ENCODE peak calls at places on chromosomes 1 and 21, in seven cellular contexts. One of them, this sample, is unnamed.

GRCh38 chr1:158121604-158122254 is 59.0 kb upstream of the CD1D start:
- DNase-seq in ELR: peak; percentile 72
- DNase-seq in AG08396: no peak
- DNase-seq in COLO829: peak; percentile 40
- DNase-seq in NCI-H345: peak; percentile 18
- DNase-seq in T-helper 2 cell: no peak
- DNase-seq in stimulated activated CD4-positive, alpha-beta T cell treated with anti-CD3 and anti-CD28 coated beads, Interleukin-4, amount 100 ng/mL, for 4 hours: peak; percentile 13
- DNase-seq in this sample: no peak

GRCh38 chr1:29445330-29445729 is 209.0 kb downstream of the PTPRU start:
- DNase-seq in ELR: no peak
- DNase-seq in T-helper 2 cell: no peak
- DNase-seq in NCI-H345: no peak
- DNase-seq in COLO829: no peak
- DNase-seq in stimulated activated CD4-positive, alpha-beta T cell treated with anti-CD3 and anti-CD28 coated beads, Interleukin-4, amount 100 ng/mL, for 4 hours: no peak
- DNase-seq in AG08396: no peak
- DNase-seq in this sample: no peak

GRCh38 chr1:160108888-160109662 is 6.5 kb upstream of the ATP1A2 start:
- DNase-seq in ELR: peak; percentile 70
- DNase-seq in AG08396: peak; percentile 52
- DNase-seq in stimulated activated CD4-positive, alpha-beta T cell treated with anti-CD3 and anti-CD28 coated beads, Interleukin-4, amount 100 ng/mL, for 4 hours: peak; percentile 36
- DNase-seq in COLO829: peak; percentile 86
- DNase-seq in T-helper 2 cell: no peak
- DNase-seq in NCI-H345: no peak
- DNase-seq in this sample: no peak

GRCh38 chr1:7948950-7949349 is 8.3 kb upstream of the TNFRSF9 start:
- DNase-seq in ELR: peak; percentile 89
- DNase-seq in COLO829: no peak
- DNase-seq in T-helper 2 cell: no peak
- DNase-seq in stimulated activated CD4-positive, alpha-beta T cell treated with anti-CD3 and anti-CD28 coated beads, Interleukin-4, amount 100 ng/mL, for 4 hours: peak; percentile 49
- DNase-seq in AG08396: peak; percentile 82
- DNase-seq in NCI-H345: no peak
- DNase-seq in this sample: no peak

GRCh38 chr1:40708750-40709099 is 17.2 kb downstream of the NFYC start:
- DNase-seq in T-helper 2 cell: no peak
- DNase-seq in AG08396: peak; percentile 81
- DNase-seq in ELR: peak; percentile 92
- DNase-seq in stimulated activated CD4-positive, alpha-beta T cell treated with anti-CD3 and anti-CD28 coated beads, Interleukin-4, amount 100 ng/mL, for 4 hours: no peak
- DNase-seq in NCI-H345: no peak
- DNase-seq in COLO829: no peak
- DNase-seq in this sample: no peak

GRCh38 chr1:59917785-59918180 is 8.8 kb downstream of the CYP2J2 start:
- DNase-seq in COLO829: no peak
- DNase-seq in stimulated activated CD4-positive, alpha-beta T cell treated with anti-CD3 and anti-CD28 coated beads, Interleukin-4, amount 100 ng/mL, for 4 hours: no peak
- DNase-seq in NCI-H345: no peak
- DNase-seq in T-helper 2 cell: no peak
- DNase-seq in ELR: no peak
- DNase-seq in AG08396: no peak
- DNase-seq in this sample: no peak

GRCh38 chr21:33428669-33429068 is 25.5 kb downstream of the IFNGR2 start:
- DNase-seq in ELR: peak; percentile 47
- DNase-seq in COLO829: no peak
- DNase-seq in AG08396: no peak
- DNase-seq in T-helper 2 cell: no peak
- DNase-seq in stimulated activated CD4-positive, alpha-beta T cell treated with anti-CD3 and anti-CD28 coated beads, Interleukin-4, amount 100 ng/mL, for 4 hours: no peak
- DNase-seq in NCI-H345: no peak
- DNase-seq in this sample: no peak

GRCh38 chr1:34127006-34128000 is 37.7 kb downstream of the CSMD2 start:
- DNase-seq in AG08396: no peak
- DNase-seq in ELR: no peak
- DNase-seq in T-helper 2 cell: no peak
- DNase-seq in NCI-H345: no peak
- DNase-seq in stimulated activated CD4-positive, alpha-beta T cell treated with anti-CD3 and anti-CD28 coated beads, Interleukin-4, amount 100 ng/mL, for 4 hours: no peak
- DNase-seq in COLO829: no peak
- DNase-seq in this sample: no peak

GRCh38 chr1:220983877-220984635 is 104.8 kb downstream of the HLX start:
- DNase-seq in stimulated activated CD4-positive, alpha-beta T cell treated with anti-CD3 and anti-CD28 coated beads, Interleukin-4, amount 100 ng/mL, for 4 hours: no peak
- DNase-seq in COLO829: no peak
- DNase-seq in ELR: no peak
- DNase-seq in NCI-H345: no peak
- DNase-seq in AG08396: no peak
- DNase-seq in T-helper 2 cell: no peak
- DNase-seq in this sample: no peak

GRCh38 chr1:168509875-168510594 is 33.8 kb downstream of the XCL2 start:
- DNase-seq in NCI-H345: no peak
- DNase-seq in stimulated activated CD4-positive, alpha-beta T cell treated with anti-CD3 and anti-CD28 coated beads, Interleukin-4, amount 100 ng/mL, for 4 hours: no peak
- DNase-seq in COLO829: no peak
- DNase-seq in T-helper 2 cell: no peak
- DNase-seq in ELR: no peak
- DNase-seq in AG08396: no peak
- DNase-seq in this sample: no peak

GRCh38 chr1:204945565-204945977 is 74.9 kb downstream of the NFASC start:
- DNase-seq in NCI-H345: no peak
- DNase-seq in AG08396: no peak
- DNase-seq in COLO829: no peak
- DNase-seq in ELR: no peak
- DNase-seq in T-helper 2 cell: no peak
- DNase-seq in stimulated activated CD4-positive, alpha-beta T cell treated with anti-CD3 and anti-CD28 coated beads, Interleukin-4, amount 100 ng/mL, for 4 hours: no peak
- DNase-seq in this sample: no peak

GRCh38 chr1:180239145-180240096 is 9.4 kb downstream of the LHX4 start:
- DNase-seq in ELR: no peak
- DNase-seq in T-helper 2 cell: no peak
- DNase-seq in COLO829: no peak
- DNase-seq in stimulated activated CD4-positive, alpha-beta T cell treated with anti-CD3 and anti-CD28 coated beads, Interleukin-4, amount 100 ng/mL, for 4 hours: no peak
- DNase-seq in NCI-H345: no peak
- DNase-seq in AG08396: no peak
- DNase-seq in this sample: no peak

This sample was measured in C1 segment of cervical spinal cord.